ENCODE peak calls at places on chromosomes 7 and 10, in eight cellular contexts. V is cardiac fibroblast; G is left ventricle myocardium inferior; W is activated naive CD8-positive, alpha-beta T cell treated with anti-CD3 and anti-CD28 coated beads, Interleukin-2, amount 50 U/mL, for 16 hours; M is Daoy; N is IMR-90; S is heart left ventricle; D is GM10248. Y is an unnamed sample.

GRCh38 chr7:5615190-5616070 is 166.0 kb downstream of the RNF216 start:
- DNase-seq in V (no peak), G (no peak), W (no peak), M (no peak), N (no peak), S (no peak), D (no peak), Y (no peak)

GRCh38 chr7:2954433-2954853 is 89.2 kb downstream of the CARD11 start:
- DNase-seq in V (no peak), G (no peak), W (no peak), M (no peak), N (no peak), S (no peak), D (peak; percentile 10), Y (no peak)

GRCh38 chr7:47181609-47182264 is 400.2 kb downstream of the TNS3 start:
- DNase-seq in V (no peak), G (peak; percentile 52), W (no peak), M (no peak), N (no peak), S (peak; percentile 60), D (no peak), Y (no peak)

GRCh38 chr7:151008511-151009323 is 15.6 kb downstream of the ATG9B start:
- DNase-seq in V (peak; percentile 65), G (peak; percentile 74), W (peak; percentile 54), M (peak; percentile 54), N (no peak), S (peak; percentile 77), D (peak; percentile 83), Y (no peak)

GRCh38 chr7:134029743-134030142 is 97.4 kb upstream of the LRGUK start:
- DNase-seq in V (peak; percentile 4), G (no peak), W (no peak), M (no peak), N (peak; percentile 7), S (no peak), D (no peak), Y (no peak)

GRCh38 chr7:70595741-70596574 is 536.0 kb upstream of the GALNT17 start:
- DNase-seq in V (no peak), G (no peak), W (no peak), M (peak; percentile 62), N (no peak), S (no peak), D (peak; percentile 34), Y (peak; percentile 14)

GRCh38 chr7:66119502-66119901 is 4.9 kb downstream of the CRCP start:
- DNase-seq in V (no peak), G (no peak), W (no peak), M (no peak), N (no peak), S (no peak), D (no peak), Y (no peak)

GRCh38 chr7:1087952-1088920 is at the start of gene GPER1:
- DNase-seq in V (peak; percentile 42), G (peak; percentile 58), W (no peak), M (peak; percentile 48), N (peak; percentile 24), S (peak; percentile 38), D (no peak), Y (peak; percentile 42)

GRCh38 chr7:76069238-76069638 is 21.3 kb downstream of the MDH2 start:
- DNase-seq in V (peak; percentile 92), G (peak; percentile 74), W (no peak), M (peak; percentile 89), N (peak; percentile 97), S (peak; percentile 33), D (peak; percentile 21), Y (peak; percentile 96)

GRCh38 chr7:151060113-151060415 is 675 bp downstream of the SLC4A2 start:
- DNase-seq in V (no peak), G (no peak), W (no peak), M (peak; percentile 47), N (no peak), S (no peak), D (no peak), Y (no peak)

GRCh38 chr7:74176555-74176954 is 2.4 kb downstream of the EIF4H start:
- DNase-seq in V (no peak), G (no peak), W (no peak), M (no peak), N (no peak), S (no peak), D (no peak), Y (no peak)

GRCh38 chr10:22681783-22682183 is 32.6 kb downstream of the PIP4K2A start:
- DNase-seq in V (peak; percentile 88), G (no peak), W (no peak), M (peak; percentile 68), N (peak; percentile 74), S (no peak), D (no peak), Y (peak; percentile 77)

GRCh38 chr7:24703296-24703695 is 54.0 kb downstream of the GSDME start:
- DNase-seq in V (peak; percentile 69), G (no peak), W (no peak), M (no peak), N (no peak), S (no peak), D (no peak), Y (peak; percentile 56)

Y was measured in M059J.